ENCODE peak calls at places on chromosome 18, in seven cellular contexts. One of them, this sample, is unnamed.

GRCh38 chr18:49547701-49548100 is 14.2 kb upstream of the LIPG start:
- DNase-seq in activated CD8-positive, alpha-beta memory T cell treated with anti-CD3 and anti-CD28 coated beads, Interleukin-2, amount 50 U/mL, for 4 hours: no peak
- DNase-seq in naive thymus-derived CD8-positive, alpha-beta T cell: no peak
- DNase-seq in upper lobe of right lung: no peak
- DNase-seq in naive B cell: no peak
- DNase-seq in choroid plexus epithelial cell: peak; percentile 58
- DNase-seq in NCI-H2029: no peak
- DNase-seq in this sample: peak; percentile 15

GRCh38 chr18:58249677-58250076 is 205.7 kb downstream of the NEDD4L start:
- DNase-seq in naive B cell: no peak
- DNase-seq in activated CD8-positive, alpha-beta memory T cell treated with anti-CD3 and anti-CD28 coated beads, Interleukin-2, amount 50 U/mL, for 4 hours: no peak
- DNase-seq in choroid plexus epithelial cell: no peak
- DNase-seq in naive thymus-derived CD8-positive, alpha-beta T cell: no peak
- DNase-seq in NCI-H2029: no peak
- DNase-seq in upper lobe of right lung: no peak
- DNase-seq in this sample: no peak

GRCh38 chr18:74624491-74624890 is 26.8 kb downstream of the ZNF407 start:
- DNase-seq in naive B cell: no peak
- DNase-seq in naive thymus-derived CD8-positive, alpha-beta T cell: no peak
- DNase-seq in choroid plexus epithelial cell: no peak
- DNase-seq in upper lobe of right lung: no peak
- DNase-seq in activated CD8-positive, alpha-beta memory T cell treated with anti-CD3 and anti-CD28 coated beads, Interleukin-2, amount 50 U/mL, for 4 hours: no peak
- DNase-seq in NCI-H2029: no peak
- DNase-seq in this sample: no peak

GRCh38 chr18:48085781-48086487 is 155.5 kb upstream of the SMAD2 start:
- DNase-seq in upper lobe of right lung: no peak
- DNase-seq in naive B cell: no peak
- DNase-seq in naive thymus-derived CD8-positive, alpha-beta T cell: no peak
- DNase-seq in choroid plexus epithelial cell: no peak
- DNase-seq in NCI-H2029: no peak
- DNase-seq in activated CD8-positive, alpha-beta memory T cell treated with anti-CD3 and anti-CD28 coated beads, Interleukin-2, amount 50 U/mL, for 4 hours: no peak
- DNase-seq in this sample: no peak

GRCh38 chr18:54260376-54261072 is 8.8 kb upstream of the POLI start:
- DNase-seq in NCI-H2029: no peak
- DNase-seq in naive B cell: no peak
- DNase-seq in naive thymus-derived CD8-positive, alpha-beta T cell: no peak
- DNase-seq in upper lobe of right lung: no peak
- DNase-seq in activated CD8-positive, alpha-beta memory T cell treated with anti-CD3 and anti-CD28 coated beads, Interleukin-2, amount 50 U/mL, for 4 hours: no peak
- DNase-seq in choroid plexus epithelial cell: peak; percentile 64
- DNase-seq in this sample: peak; percentile 43

GRCh38 chr18:57542126-57542525 is 44.4 kb downstream of the FECH start:
- DNase-seq in choroid plexus epithelial cell: peak; percentile 52
- DNase-seq in activated CD8-positive, alpha-beta memory T cell treated with anti-CD3 and anti-CD28 coated beads, Interleukin-2, amount 50 U/mL, for 4 hours: no peak
- DNase-seq in NCI-H2029: no peak
- DNase-seq in naive B cell: no peak
- DNase-seq in naive thymus-derived CD8-positive, alpha-beta T cell: no peak
- DNase-seq in upper lobe of right lung: no peak
- DNase-seq in this sample: no peak

GRCh38 chr18:70205421-70206397 is at the start of gene RTTN:
- DNase-seq in naive thymus-derived CD8-positive, alpha-beta T cell: peak; percentile 96
- DNase-seq in activated CD8-positive, alpha-beta memory T cell treated with anti-CD3 and anti-CD28 coated beads, Interleukin-2, amount 50 U/mL, for 4 hours: peak; percentile 89
- DNase-seq in NCI-H2029: peak; percentile 61
- DNase-seq in upper lobe of right lung: peak; percentile 97
- DNase-seq in naive B cell: peak; percentile 89
- DNase-seq in choroid plexus epithelial cell: peak; percentile 98
- DNase-seq in this sample: peak; percentile 92

GRCh38 chr18:22044474-22045220 is 124.7 kb upstream of the GATA6 start:
- DNase-seq in activated CD8-positive, alpha-beta memory T cell treated with anti-CD3 and anti-CD28 coated beads, Interleukin-2, amount 50 U/mL, for 4 hours: no peak
- DNase-seq in NCI-H2029: no peak
- DNase-seq in naive B cell: no peak
- DNase-seq in upper lobe of right lung: no peak
- DNase-seq in choroid plexus epithelial cell: no peak
- DNase-seq in naive thymus-derived CD8-positive, alpha-beta T cell: no peak
- DNase-seq in this sample: no peak

GRCh38 chr18:79789901-79790885 is 7.5 kb upstream of the KCNG2 start:
- DNase-seq in NCI-H2029: no peak
- DNase-seq in naive B cell: no peak
- DNase-seq in naive thymus-derived CD8-positive, alpha-beta T cell: no peak
- DNase-seq in choroid plexus epithelial cell: peak; percentile 5
- DNase-seq in activated CD8-positive, alpha-beta memory T cell treated with anti-CD3 and anti-CD28 coated beads, Interleukin-2, amount 50 U/mL, for 4 hours: no peak
- DNase-seq in upper lobe of right lung: peak; percentile 60
- DNase-seq in this sample: no peak

GRCh38 chr18:76408480-76409067 is 86.5 kb downstream of the ZNF516 start:
- DNase-seq in choroid plexus epithelial cell: no peak
- DNase-seq in naive thymus-derived CD8-positive, alpha-beta T cell: no peak
- DNase-seq in upper lobe of right lung: no peak
- DNase-seq in activated CD8-positive, alpha-beta memory T cell treated with anti-CD3 and anti-CD28 coated beads, Interleukin-2, amount 50 U/mL, for 4 hours: no peak
- DNase-seq in NCI-H2029: no peak
- DNase-seq in naive B cell: no peak
- DNase-seq in this sample: no peak

GRCh38 chr18:66558773-66559172 is 45.1 kb downstream of the CDH19 start:
- DNase-seq in naive thymus-derived CD8-positive, alpha-beta T cell: no peak
- DNase-seq in choroid plexus epithelial cell: peak; percentile 42
- DNase-seq in naive B cell: no peak
- DNase-seq in activated CD8-positive, alpha-beta memory T cell treated with anti-CD3 and anti-CD28 coated beads, Interleukin-2, amount 50 U/mL, for 4 hours: no peak
- DNase-seq in upper lobe of right lung: no peak
- DNase-seq in NCI-H2029: no peak
- DNase-seq in this sample: peak; percentile 2

GRCh38 chr18:60493066-60493465 is 120.5 kb upstream of the MC4R start:
- DNase-seq in naive B cell: no peak
- DNase-seq in upper lobe of right lung: no peak
- DNase-seq in naive thymus-derived CD8-positive, alpha-beta T cell: no peak
- DNase-seq in choroid plexus epithelial cell: no peak
- DNase-seq in NCI-H2029: no peak
- DNase-seq in activated CD8-positive, alpha-beta memory T cell treated with anti-CD3 and anti-CD28 coated beads, Interleukin-2, amount 50 U/mL, for 4 hours: no peak
- DNase-seq in this sample: no peak

GRCh38 chr18:8188196-8188595 is 421.0 kb upstream of the RAB12 start:
- DNase-seq in naive thymus-derived CD8-positive, alpha-beta T cell: no peak
- DNase-seq in naive B cell: no peak
- DNase-seq in activated CD8-positive, alpha-beta memory T cell treated with anti-CD3 and anti-CD28 coated beads, Interleukin-2, amount 50 U/mL, for 4 hours: no peak
- DNase-seq in choroid plexus epithelial cell: peak; percentile 81
- DNase-seq in NCI-H2029: no peak
- DNase-seq in upper lobe of right lung: no peak
- DNase-seq in this sample: peak; percentile 8

GRCh38 chr18:24627644-24628315 is 167.3 kb downstream of the HRH4 start:
- DNase-seq in upper lobe of right lung: no peak
- DNase-seq in naive B cell: no peak
- DNase-seq in activated CD8-positive, alpha-beta memory T cell treated with anti-CD3 and anti-CD28 coated beads, Interleukin-2, amount 50 U/mL, for 4 hours: no peak
- DNase-seq in NCI-H2029: no peak
- DNase-seq in naive thymus-derived CD8-positive, alpha-beta T cell: no peak
- DNase-seq in choroid plexus epithelial cell: no peak
- DNase-seq in this sample: no peak

GRCh38 chr18:23629444-23629946 is 33.2 kb downstream of the ANKRD29 start:
- DNase-seq in NCI-H2029: peak; percentile 80
- DNase-seq in upper lobe of right lung: peak; percentile 76
- DNase-seq in activated CD8-positive, alpha-beta memory T cell treated with anti-CD3 and anti-CD28 coated beads, Interleukin-2, amount 50 U/mL, for 4 hours: no peak
- DNase-seq in naive thymus-derived CD8-positive, alpha-beta T cell: no peak
- DNase-seq in naive B cell: no peak
- DNase-seq in choroid plexus epithelial cell: no peak
- DNase-seq in this sample: no peak

GRCh38 chr18:49648811-49649210 is 87.0 kb downstream of the LIPG start:
- DNase-seq in activated CD8-positive, alpha-beta memory T cell treated with anti-CD3 and anti-CD28 coated beads, Interleukin-2, amount 50 U/mL, for 4 hours: no peak
- DNase-seq in NCI-H2029: no peak
- DNase-seq in upper lobe of right lung: no peak
- DNase-seq in choroid plexus epithelial cell: no peak
- DNase-seq in naive thymus-derived CD8-positive, alpha-beta T cell: no peak
- DNase-seq in naive B cell: no peak
- DNase-seq in this sample: peak; percentile 5

GRCh38 chr18:41674466-41674865 is 280.6 kb upstream of the PIK3C3 start:
- DNase-seq in naive thymus-derived CD8-positive, alpha-beta T cell: no peak
- DNase-seq in NCI-H2029: no peak
- DNase-seq in upper lobe of right lung: no peak
- DNase-seq in naive B cell: no peak
- DNase-seq in activated CD8-positive, alpha-beta memory T cell treated with anti-CD3 and anti-CD28 coated beads, Interleukin-2, amount 50 U/mL, for 4 hours: no peak
- DNase-seq in choroid plexus epithelial cell: no peak
- DNase-seq in this sample: no peak

This sample was measured in RWPE1.